ENCODE peak calls at places on chromosome 7, in five cellular contexts. One of them, this sample, is unnamed.

GRCh38 chr7:133705596-133705995 is 421.5 kb upstream of the LRGUK start:
- DNase-seq in HepG2: no peak
- DNase-seq in GM12878: no peak
- DNase-seq in SK-N-SH: no peak
- DNase-seq in HCT116: peak; percentile 74
- DNase-seq in this sample: no peak

GRCh38 chr7:105473163-105473562 is 48.9 kb downstream of the PUS7 start:
- DNase-seq in HepG2: no peak
- DNase-seq in HCT116: no peak
- DNase-seq in GM12878: no peak
- DNase-seq in SK-N-SH: no peak
- DNase-seq in this sample: no peak

GRCh38 chr7:1197997-1198632 is 34.6 kb upstream of the UNCX start:
- DNase-seq in SK-N-SH: no peak
- DNase-seq in GM12878: no peak
- DNase-seq in HCT116: no peak
- DNase-seq in HepG2: no peak
- DNase-seq in this sample: no peak

GRCh38 chr7:31029674-31030073 is 22.4 kb upstream of the ADCYAP1R1 start:
- DNase-seq in SK-N-SH: no peak
- DNase-seq in HepG2: no peak
- DNase-seq in GM12878: no peak
- DNase-seq in HCT116: no peak
- DNase-seq in this sample: no peak

GRCh38 chr7:150367677-150368097 is 935 bp upstream of the REPIN1 start:
- DNase-seq in HCT116: no peak
- DNase-seq in HepG2: no peak
- DNase-seq in SK-N-SH: no peak
- DNase-seq in GM12878: no peak
- DNase-seq in this sample: no peak

GRCh38 chr7:16431646-16432424 is 10.5 kb upstream of the CRPPA start:
- DNase-seq in HepG2: peak; percentile 54
- DNase-seq in GM12878: no peak
- DNase-seq in SK-N-SH: peak; percentile 34
- DNase-seq in HCT116: peak; percentile 54
- DNase-seq in this sample: peak; percentile 36

GRCh38 chr7:133091943-133092464 is 10.1 kb upstream of the CHCHD3 start:
- DNase-seq in HepG2: no peak
- DNase-seq in SK-N-SH: no peak
- DNase-seq in HCT116: no peak
- DNase-seq in GM12878: no peak
- DNase-seq in this sample: no peak

GRCh38 chr7:123024989-123025758 is 29.7 kb upstream of the TAS2R16 start:
- DNase-seq in HCT116: no peak
- DNase-seq in HepG2: no peak
- DNase-seq in SK-N-SH: no peak
- DNase-seq in GM12878: no peak
- DNase-seq in this sample: no peak

GRCh38 chr7:43362652-43363428 is 220.1 kb upstream of the STK17A start:
- DNase-seq in HepG2: no peak
- DNase-seq in SK-N-SH: peak; percentile 62
- DNase-seq in GM12878: no peak
- DNase-seq in HCT116: no peak
- DNase-seq in this sample: no peak

GRCh38 chr7:139737221-139738100 is 40.3 kb downstream of the HIPK2 start:
- DNase-seq in GM12878: no peak
- DNase-seq in HCT116: no peak
- DNase-seq in HepG2: no peak
- DNase-seq in SK-N-SH: no peak
- DNase-seq in this sample: no peak

GRCh38 chr7:91267558-91267955 is 3.3 kb downstream of the FZD1 start:
- DNase-seq in HCT116: no peak
- DNase-seq in GM12878: no peak
- DNase-seq in SK-N-SH: no peak
- DNase-seq in HepG2: no peak
- DNase-seq in this sample: no peak

GRCh38 chr7:131653418-131654248 is 97.2 kb upstream of the PODXL start:
- DNase-seq in SK-N-SH: peak; percentile 30
- DNase-seq in HepG2: no peak
- DNase-seq in HCT116: no peak
- DNase-seq in GM12878: no peak
- DNase-seq in this sample: no peak

GRCh38 chr7:122304996-122305421 is 459 bp upstream of the FEZF1 start:
- DNase-seq in HepG2: no peak
- DNase-seq in SK-N-SH: no peak
- DNase-seq in HCT116: no peak
- DNase-seq in GM12878: no peak
- DNase-seq in this sample: no peak

GRCh38 chr7:116097365-116098009 is 66.9 kb upstream of the TFEC start:
- DNase-seq in GM12878: no peak
- DNase-seq in HepG2: peak; percentile 57
- DNase-seq in SK-N-SH: no peak
- DNase-seq in HCT116: peak; percentile 75
- DNase-seq in this sample: peak; percentile 20
- TF ChIP-seq ZBTB33 in GM12878: no peak
- TF ChIP-seq ZBTB33 in HepG2: no peak
- TF ChIP-seq ZBTB33 in SK-N-SH: no peak
- TF ChIP-seq ZBTB33 in HCT116: no peak
- TF ChIP-seq ZBTB33 in this sample: no peak

GRCh38 chr7:134946260-134946659 is 40.0 kb upstream of the AGBL3 start:
- DNase-seq in HCT116: no peak
- DNase-seq in GM12878: no peak
- DNase-seq in HepG2: no peak
- DNase-seq in SK-N-SH: no peak
- DNase-seq in this sample: no peak

GRCh38 chr7:134942690-134943466 is 43.4 kb upstream of the AGBL3 start:
- DNase-seq in HepG2: peak; percentile 30
- DNase-seq in SK-N-SH: no peak
- DNase-seq in GM12878: no peak
- DNase-seq in HCT116: no peak
- DNase-seq in this sample: no peak

GRCh38 chr7:134945711-134946110 is 40.6 kb upstream of the AGBL3 start:
- DNase-seq in HepG2: no peak
- DNase-seq in GM12878: no peak
- DNase-seq in HCT116: no peak
- DNase-seq in SK-N-SH: no peak
- DNase-seq in this sample: no peak

GRCh38 chr7:134941947-134942346 is 44.4 kb upstream of the AGBL3 start:
- DNase-seq in HepG2: no peak
- DNase-seq in SK-N-SH: no peak
- DNase-seq in GM12878: no peak
- DNase-seq in HCT116: no peak
- DNase-seq in this sample: no peak

GRCh38 chr7:134943785-134944400 is 42.4 kb upstream of the AGBL3 start:
- DNase-seq in HepG2: peak; percentile 57
- DNase-seq in SK-N-SH: peak; percentile 74
- DNase-seq in GM12878: no peak
- DNase-seq in HCT116: peak; percentile 19
- DNase-seq in this sample: no peak
- TF ChIP-seq ZBTB33 in HepG2: no peak
- TF ChIP-seq ZBTB33 in SK-N-SH: no peak
- TF ChIP-seq ZBTB33 in GM12878: no peak
- TF ChIP-seq ZBTB33 in HCT116: no peak
- TF ChIP-seq ZBTB33 in this sample: no peak

DNA sequence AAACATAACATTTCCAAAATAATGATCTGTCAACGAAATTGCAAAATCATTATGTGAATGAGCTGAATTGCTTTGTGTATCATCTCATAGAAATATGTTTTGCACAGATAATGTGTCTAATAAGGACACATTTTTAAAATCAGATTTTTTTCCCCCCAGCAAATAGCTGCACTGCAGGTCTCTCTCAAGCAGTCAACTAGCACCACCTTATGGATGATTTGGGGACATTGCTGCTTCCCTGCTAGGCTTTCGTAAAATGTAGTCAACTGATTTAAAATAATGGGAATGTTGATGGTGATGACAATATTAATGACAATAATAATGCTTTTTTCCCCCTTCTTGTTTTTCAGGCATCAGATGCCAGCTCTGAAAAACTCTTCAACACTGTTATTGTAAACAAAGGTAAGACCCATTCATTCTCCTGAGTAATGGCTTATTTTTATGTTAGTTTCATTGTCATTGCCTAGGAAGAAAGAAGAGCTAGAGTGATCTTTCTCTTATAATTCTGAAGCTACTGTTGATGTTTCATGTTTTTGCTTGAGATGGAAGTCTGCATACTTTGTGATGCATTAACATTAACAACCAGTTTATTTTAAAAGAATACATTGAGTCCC is 433.6 kb upstream of the GALNT17 start:
- DNase-seq in HCT116: no peak
- DNase-seq in GM12878: no peak
- DNase-seq in SK-N-SH: peak; percentile 80
- DNase-seq in HepG2: peak; percentile 38
- DNase-seq in this sample: peak; percentile 52
- TF ChIP-seq ZBTB33 in HCT116: no peak
- TF ChIP-seq ZBTB33 in GM12878: no peak
- TF ChIP-seq ZBTB33 in SK-N-SH: no peak
- TF ChIP-seq ZBTB33 in HepG2: no peak
- TF ChIP-seq ZBTB33 in this sample: no peak

GRCh38 chr7:79610301-79610700 is 156.8 kb upstream of the MAGI2 start:
- DNase-seq in GM12878: no peak
- DNase-seq in HCT116: no peak
- DNase-seq in SK-N-SH: peak; percentile 8
- DNase-seq in HepG2: no peak
- DNase-seq in this sample: no peak
- TF ChIP-seq ZBTB33 in GM12878: no peak
- TF ChIP-seq ZBTB33 in HCT116: no peak
- TF ChIP-seq ZBTB33 in SK-N-SH: no peak
- TF ChIP-seq ZBTB33 in HepG2: no peak
- TF ChIP-seq ZBTB33 in this sample: no peak

GRCh38 chr7:111958889-111959288 is 247.3 kb downstream of the DOCK4 start:
- DNase-seq in GM12878: no peak
- DNase-seq in HepG2: no peak
- DNase-seq in SK-N-SH: peak; percentile 81
- DNase-seq in HCT116: no peak
- DNase-seq in this sample: no peak
- TF ChIP-seq ZBTB33 in GM12878: no peak
- TF ChIP-seq ZBTB33 in HepG2: no peak
- TF ChIP-seq ZBTB33 in SK-N-SH: no peak
- TF ChIP-seq ZBTB33 in HCT116: no peak
- TF ChIP-seq ZBTB33 in this sample: no peak

DNA sequence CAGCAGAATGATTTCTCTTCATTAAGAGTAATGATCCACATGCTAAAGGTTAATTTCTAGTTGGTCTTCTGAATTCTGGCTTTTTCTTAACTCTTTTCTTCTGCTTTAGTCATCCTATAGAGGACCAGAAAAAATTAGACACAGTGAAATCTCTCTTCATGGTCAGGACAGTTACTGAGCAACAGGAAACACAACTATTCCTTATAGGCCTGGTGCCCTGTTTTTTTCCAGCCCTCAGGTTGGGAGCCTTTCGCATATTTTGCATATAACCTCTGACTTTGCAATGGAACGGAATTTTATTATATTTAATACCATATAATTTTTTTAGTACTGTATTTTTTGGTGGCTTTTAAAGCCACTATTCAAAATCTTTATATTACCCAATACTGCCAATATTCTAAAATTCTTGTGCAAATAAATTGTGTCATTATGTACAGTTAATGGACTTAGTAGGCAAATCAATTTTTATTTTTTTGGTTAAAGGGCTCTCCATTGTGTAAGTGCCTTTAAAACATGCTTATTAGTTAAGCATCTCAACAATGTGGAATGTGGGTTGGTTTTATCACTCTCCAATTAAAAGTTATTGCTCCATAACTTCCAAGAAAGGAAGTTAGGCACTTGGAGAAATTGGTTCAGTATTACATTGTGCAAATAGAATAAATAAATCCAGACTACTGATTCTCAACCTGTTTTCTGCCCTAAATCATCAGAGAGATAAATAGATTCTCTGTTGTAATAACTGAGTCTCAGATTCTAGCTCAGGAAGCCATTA is 22.5 kb downstream of the ARL4A start:
- DNase-seq in GM12878: no peak
- DNase-seq in HepG2: no peak
- DNase-seq in HCT116: no peak
- DNase-seq in SK-N-SH: no peak
- DNase-seq in this sample: no peak
- TF ChIP-seq ZBTB33 in GM12878: no peak
- TF ChIP-seq ZBTB33 in HepG2: no peak
- TF ChIP-seq ZBTB33 in HCT116: no peak
- TF ChIP-seq ZBTB33 in SK-N-SH: no peak
- TF ChIP-seq ZBTB33 in this sample: no peak

GRCh38 chr7:41624818-41625217 is 78.1 kb downstream of the INHBA start:
- DNase-seq in HCT116: no peak
- DNase-seq in SK-N-SH: no peak
- DNase-seq in HepG2: no peak
- DNase-seq in GM12878: no peak
- DNase-seq in this sample: no peak
- TF ChIP-seq ZBTB33 in HCT116: no peak
- TF ChIP-seq ZBTB33 in SK-N-SH: no peak
- TF ChIP-seq ZBTB33 in HepG2: no peak
- TF ChIP-seq ZBTB33 in GM12878: no peak
- TF ChIP-seq ZBTB33 in this sample: no peak

GRCh38 chr7:158645842-158646241 is 58.2 kb upstream of the PTPRN2 start:
- DNase-seq in SK-N-SH: no peak
- DNase-seq in HepG2: no peak
- DNase-seq in GM12878: no peak
- DNase-seq in HCT116: no peak
- DNase-seq in this sample: no peak

GRCh38 chr7:158648168-158648567 is 56.4 kb downstream of the NCAPG2 start:
- DNase-seq in HepG2: no peak
- DNase-seq in HCT116: no peak
- DNase-seq in GM12878: no peak
- DNase-seq in SK-N-SH: no peak
- DNase-seq in this sample: no peak

GRCh38 chr7:158646766-158647474 is 57.7 kb downstream of the NCAPG2 start:
- DNase-seq in GM12878: no peak
- DNase-seq in HCT116: no peak
- DNase-seq in SK-N-SH: peak; percentile 58
- DNase-seq in HepG2: peak; percentile 39
- DNase-seq in this sample: peak; percentile 44

GRCh38 chr7:158648787-158649186 is 55.8 kb downstream of the NCAPG2 start:
- DNase-seq in GM12878: no peak
- DNase-seq in SK-N-SH: no peak
- DNase-seq in HCT116: no peak
- DNase-seq in HepG2: peak; percentile 14
- DNase-seq in this sample: no peak

DNA sequence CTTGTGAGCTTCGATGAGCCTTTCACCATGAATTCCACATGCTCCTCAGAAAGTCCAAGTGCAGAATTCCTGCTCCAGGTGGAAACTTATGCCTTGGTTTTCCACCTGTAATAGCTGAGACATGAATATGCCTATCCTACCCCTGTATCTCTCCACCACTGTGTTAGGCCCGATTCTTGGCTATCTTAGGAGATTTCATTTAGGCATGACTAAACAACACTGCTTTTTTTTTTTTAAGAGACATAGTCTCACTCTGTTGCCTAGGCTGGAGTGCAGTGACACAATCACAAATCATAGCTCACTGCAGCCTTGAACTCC is 57.2 kb downstream of the NCAPG2 start:
- DNase-seq in HCT116: no peak
- DNase-seq in GM12878: no peak
- DNase-seq in SK-N-SH: no peak
- DNase-seq in HepG2: no peak
- DNase-seq in this sample: no peak
- TF ChIP-seq ZBTB33 in HCT116: no peak
- TF ChIP-seq ZBTB33 in GM12878: no peak
- TF ChIP-seq ZBTB33 in SK-N-SH: no peak
- TF ChIP-seq ZBTB33 in HepG2: no peak
- TF ChIP-seq ZBTB33 in this sample: no peak